ENCODE peak calls at places on chromosomes 4 and X, in five cellular contexts. One of them, this sample, is unnamed. For H3K27me3, the result is how much of the 10 kb centered on the place peaks cover.

GRCh38 chr4:52919451-52919850 is 57.3 kb downstream of the RASL11B start:
- DNase-seq in tibial artery: no peak
- DNase-seq in endothelial cell of umbilical vein: no peak
- DNase-seq in neuronal stem cell: no peak
- DNase-seq in uterus: no peak
- DNase-seq in this sample: no peak

GRCh38 chr4:186820371-186820990 is 96.8 kb upstream of the FAT1 start:
- DNase-seq in uterus: no peak
- DNase-seq in neuronal stem cell: no peak
- DNase-seq in tibial artery: no peak
- DNase-seq in endothelial cell of umbilical vein: peak
- DNase-seq in this sample: peak

GRCh38 chr4:86108152-86108551 is 251.7 kb downstream of the MAPK10 start:
- DNase-seq in endothelial cell of umbilical vein: no peak
- DNase-seq in tibial artery: no peak
- DNase-seq in neuronal stem cell: no peak
- DNase-seq in uterus: no peak
- DNase-seq in this sample: no peak

GRCh38 chr4:10589308-10589707 is 95.3 kb downstream of the CLNK start:
- DNase-seq in tibial artery: no peak
- DNase-seq in neuronal stem cell: no peak
- DNase-seq in endothelial cell of umbilical vein: no peak
- DNase-seq in uterus: no peak
- DNase-seq in this sample: no peak

GRCh38 chr4:182808673-182809416 is 108.3 kb downstream of the DCTD start:
- DNase-seq in endothelial cell of umbilical vein: no peak
- DNase-seq in tibial artery: no peak
- DNase-seq in uterus: no peak
- DNase-seq in neuronal stem cell: no peak
- DNase-seq in this sample: no peak

GRCh38 chrX:10414872-10415703 is 205.3 kb downstream of the MID1 start:
- DNase-seq in endothelial cell of umbilical vein: no peak
- DNase-seq in tibial artery: no peak
- DNase-seq in uterus: no peak
- DNase-seq in neuronal stem cell: no peak
- DNase-seq in this sample: no peak

GRCh38 chrX:51420610-51421009 is 75.8 kb downstream of the NUDT11 start:
- DNase-seq in tibial artery: no peak
- DNase-seq in uterus: no peak
- DNase-seq in neuronal stem cell: peak
- DNase-seq in endothelial cell of umbilical vein: peak
- DNase-seq in this sample: no peak

GRCh38 chr4:150368667-150369066 is 213.3 kb upstream of the MAB21L2 start:
- DNase-seq in neuronal stem cell: no peak
- DNase-seq in endothelial cell of umbilical vein: no peak
- DNase-seq in tibial artery: no peak
- DNase-seq in uterus: no peak
- DNase-seq in this sample: no peak

GRCh38 chr4:133102612-133103409 is 46.3 kb upstream of the PCDH10 start:
- DNase-seq in tibial artery: no peak
- DNase-seq in uterus: no peak
- DNase-seq in endothelial cell of umbilical vein: no peak
- DNase-seq in neuronal stem cell: no peak
- DNase-seq in this sample: no peak

GRCh38 chr4:5710065-5710961 is 688 bp upstream of the EVC start:
- DNase-seq in uterus: no peak
- DNase-seq in tibial artery: no peak
- DNase-seq in neuronal stem cell: peak
- DNase-seq in endothelial cell of umbilical vein: peak
- DNase-seq in this sample: no peak

GRCh38 chr4:84379881-84380618 is 119.0 kb downstream of the NKX6-1 start:
- DNase-seq in tibial artery: no peak
- DNase-seq in endothelial cell of umbilical vein: no peak
- DNase-seq in uterus: no peak
- DNase-seq in neuronal stem cell: no peak
- DNase-seq in this sample: no peak

GRCh38 chr4:105714071-105714521 is 5.5 kb downstream of the GSTCD start:
- DNase-seq in tibial artery: no peak
- DNase-seq in neuronal stem cell: no peak
- DNase-seq in endothelial cell of umbilical vein: no peak
- DNase-seq in uterus: no peak
- DNase-seq in this sample: no peak

GRCh38 chr4:78645853-78646757 is 94.5 kb downstream of the ANXA3 start:
- DNase-seq in neuronal stem cell: no peak
- DNase-seq in tibial artery: peak
- DNase-seq in endothelial cell of umbilical vein: peak
- DNase-seq in uterus: peak
- DNase-seq in this sample: peak

GRCh38 chr4:158015241-158015640 is 157.6 kb downstream of the GASK1B start:
- DNase-seq in endothelial cell of umbilical vein: peak
- DNase-seq in neuronal stem cell: no peak
- DNase-seq in uterus: no peak
- DNase-seq in tibial artery: no peak
- DNase-seq in this sample: no peak

GRCh38 chr4:20195071-20195885 is 56.4 kb upstream of the SLIT2 start:
- DNase-seq in endothelial cell of umbilical vein: peak
- DNase-seq in uterus: no peak
- DNase-seq in neuronal stem cell: no peak
- DNase-seq in tibial artery: no peak
- DNase-seq in this sample: no peak

GRCh38 chr4:158172558-158173258 is at the start of gene GASK1B:
- DNase-seq in neuronal stem cell: peak
- DNase-seq in uterus: peak
- DNase-seq in endothelial cell of umbilical vein: peak
- DNase-seq in tibial artery: no peak
- DNase-seq in this sample: peak

GRCh38 chr4:37741564-37741963 is 55.4 kb upstream of the RELL1 start:
- DNase-seq in uterus: no peak
- DNase-seq in endothelial cell of umbilical vein: no peak
- DNase-seq in tibial artery: no peak
- DNase-seq in neuronal stem cell: no peak
- DNase-seq in this sample: no peak

GRCh38 chrX:22652596-22652995 is 347.2 kb upstream of the DDX53 start:
- DNase-seq in neuronal stem cell: peak
- DNase-seq in tibial artery: no peak
- DNase-seq in endothelial cell of umbilical vein: no peak
- DNase-seq in uterus: peak
- DNase-seq in this sample: peak

GRCh38 chr4:184473515-184474260 is 662 bp downstream of the IRF2 start:
- DNase-seq in neuronal stem cell: peak
- DNase-seq in tibial artery: no peak
- DNase-seq in uterus: peak
- DNase-seq in endothelial cell of umbilical vein: no peak
- DNase-seq in this sample: peak

GRCh38 chr4:156972370-156972980 is 876 bp upstream of the PDGFC start:
- DNase-seq in endothelial cell of umbilical vein: no peak
- DNase-seq in tibial artery: no peak
- DNase-seq in uterus: no peak
- DNase-seq in neuronal stem cell: no peak
- DNase-seq in this sample: no peak

GRCh38 chr4:2591189-2591588 is 54.7 kb downstream of the FAM193A start:
- DNase-seq in neuronal stem cell: no peak
- DNase-seq in tibial artery: no peak
- DNase-seq in endothelial cell of umbilical vein: peak
- DNase-seq in uterus: no peak
- DNase-seq in this sample: peak

GRCh38 chrX:28922106-28922505 is 334.9 kb downstream of the IL1RAPL1 start:
- DNase-seq in neuronal stem cell: no peak
- DNase-seq in uterus: no peak
- DNase-seq in endothelial cell of umbilical vein: no peak
- DNase-seq in tibial artery: no peak
- DNase-seq in this sample: no peak

GRCh38 chrX:106619797-106620196 is 8.0 kb downstream of the RADX start:
- DNase-seq in tibial artery: no peak
- DNase-seq in endothelial cell of umbilical vein: peak
- DNase-seq in uterus: no peak
- DNase-seq in neuronal stem cell: no peak
- DNase-seq in this sample: no peak

GRCh38 chrX:13747836-13748235 is 13.3 kb downstream of the OFD1 start:
- DNase-seq in uterus: peak
- DNase-seq in neuronal stem cell: no peak
- DNase-seq in tibial artery: no peak
- DNase-seq in endothelial cell of umbilical vein: peak
- DNase-seq in this sample: no peak

DNA sequence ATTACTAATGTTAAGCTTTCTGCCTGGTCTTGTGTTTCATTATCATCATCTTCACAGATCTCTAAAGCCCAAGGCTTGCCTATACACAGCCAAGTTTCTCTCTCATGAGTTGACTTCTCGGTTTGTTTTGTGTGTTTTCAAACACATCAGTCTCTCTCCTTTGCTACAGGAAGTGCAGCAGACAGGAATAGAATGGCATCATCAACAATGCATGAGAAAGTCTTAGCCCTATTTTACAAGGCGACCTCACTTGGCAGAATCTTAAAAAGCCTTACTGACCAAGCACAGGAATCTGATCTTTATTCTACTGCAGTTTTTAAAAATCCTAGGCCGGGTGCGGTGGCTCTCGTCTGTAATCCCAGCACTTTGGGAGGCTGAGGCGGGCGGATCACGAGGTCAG is 36.8 kb downstream of the CC2D2A start:
- DNase-seq in uterus: no peak
- DNase-seq in endothelial cell of umbilical vein: peak
- DNase-seq in tibial artery: no peak
- DNase-seq in neuronal stem cell: no peak
- DNase-seq in this sample: no peak
- H3K27ac ChIP-seq in uterus: no peak
- H3K27ac ChIP-seq in endothelial cell of umbilical vein: no peak
- H3K27ac ChIP-seq in tibial artery: peak
- H3K27ac ChIP-seq in neuronal stem cell: no peak
- H3K27ac ChIP-seq in this sample: no peak

DNA sequence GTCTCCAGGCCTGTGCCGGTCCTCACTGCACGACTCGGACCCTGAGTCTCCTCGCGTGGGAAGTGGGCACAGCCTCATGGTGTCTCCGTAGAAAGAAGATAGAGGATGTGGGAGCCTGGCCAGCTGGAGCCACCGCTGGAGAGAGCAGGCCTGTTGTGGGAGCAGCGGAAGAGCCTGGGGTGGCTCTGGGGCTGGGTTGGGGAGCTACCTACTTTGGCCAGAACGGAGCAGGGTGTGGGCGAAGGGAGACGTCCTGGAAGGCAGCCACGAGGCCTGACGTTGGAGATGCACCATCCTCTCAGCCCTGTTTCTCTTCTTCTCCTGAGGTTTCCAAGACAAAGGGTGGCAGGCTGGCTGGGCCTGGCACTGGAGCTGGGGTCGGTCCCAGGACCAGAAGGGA is 93.8 kb downstream of the SORCS2 start:
- DNase-seq in neuronal stem cell: no peak
- DNase-seq in uterus: peak
- DNase-seq in tibial artery: no peak
- DNase-seq in endothelial cell of umbilical vein: no peak
- DNase-seq in this sample: no peak
- H3K27me3 ChIP-seq in neuronal stem cell: under half
- H3K27me3 ChIP-seq in uterus: under half
- H3K27me3 ChIP-seq in tibial artery: under half
- H3K27me3 ChIP-seq in endothelial cell of umbilical vein: under half
- H3K27me3 ChIP-seq in this sample: under half

GRCh38 chr4:152971053-152971452 is 34.9 kb downstream of the FHDC1 start:
- DNase-seq in neuronal stem cell: no peak
- DNase-seq in uterus: no peak
- DNase-seq in tibial artery: no peak
- DNase-seq in endothelial cell of umbilical vein: no peak
- DNase-seq in this sample: no peak
- H3K27ac ChIP-seq in neuronal stem cell: no peak
- H3K27ac ChIP-seq in uterus: no peak
- H3K27ac ChIP-seq in tibial artery: no peak
- H3K27ac ChIP-seq in endothelial cell of umbilical vein: no peak
- H3K27ac ChIP-seq in this sample: no peak

GRCh38 chrX:137547291-137547690 is 18.6 kb upstream of the ZIC3 start:
- DNase-seq in neuronal stem cell: no peak
- DNase-seq in uterus: no peak
- DNase-seq in endothelial cell of umbilical vein: no peak
- DNase-seq in tibial artery: no peak
- DNase-seq in this sample: no peak

GRCh38 chrX:137549073-137549472 is 16.9 kb upstream of the ZIC3 start:
- DNase-seq in neuronal stem cell: no peak
- DNase-seq in uterus: no peak
- DNase-seq in tibial artery: no peak
- DNase-seq in endothelial cell of umbilical vein: no peak
- DNase-seq in this sample: no peak

GRCh38 chrX:137549846-137550534 is 15.9 kb upstream of the ZIC3 start:
- DNase-seq in uterus: no peak
- DNase-seq in tibial artery: no peak
- DNase-seq in neuronal stem cell: no peak
- DNase-seq in endothelial cell of umbilical vein: no peak
- DNase-seq in this sample: no peak

GRCh38 chrX:137548261-137548660 is 17.7 kb upstream of the ZIC3 start:
- DNase-seq in endothelial cell of umbilical vein: no peak
- DNase-seq in uterus: no peak
- DNase-seq in neuronal stem cell: no peak
- DNase-seq in tibial artery: no peak
- DNase-seq in this sample: no peak

GRCh38 chrX:137545711-137546651 is 19.9 kb upstream of the ZIC3 start:
- DNase-seq in endothelial cell of umbilical vein: no peak
- DNase-seq in tibial artery: no peak
- DNase-seq in uterus: no peak
- DNase-seq in neuronal stem cell: no peak
- DNase-seq in this sample: no peak
- H3K27me3 ChIP-seq in endothelial cell of umbilical vein: under half
- H3K27me3 ChIP-seq in tibial artery: under half
- H3K27me3 ChIP-seq in uterus: under half
- H3K27me3 ChIP-seq in neuronal stem cell: under half
- H3K27me3 ChIP-seq in this sample: half or more